ENCODE peak calls at places on chromosome 4, in five cellular contexts. Z is neural progenitor cell, V is WERI-Rb-1, K is GM23248, P is right cardiac atrium. D is an unnamed sample.
A peak's percentile ranks its signal among the peaks of the same experiment; 100 is the strongest.

GRCh38 chr4:498328-498919 is 532 bp downstream of the ZNF721 start:
- DNase-seq in Z (no peak), V (no peak), K (peak; percentile 22), P (no peak), D (no peak)

GRCh38 chr4:6324999-6325790 is 55.5 kb downstream of the WFS1 start:
- DNase-seq in Z (peak; percentile 50), V (no peak), K (peak; percentile 79), P (peak; percentile 55), D (peak; percentile 48)

GRCh38 chr4:92198711-92199110 is 105.1 kb upstream of the GRID2 start:
- DNase-seq in Z (no peak), V (no peak), K (peak; percentile 73), P (no peak), D (peak; percentile 65)

GRCh38 chr4:150381026-150381425 is 200.9 kb upstream of the MAB21L2 start:
- DNase-seq in Z (no peak), V (no peak), K (no peak), P (no peak), D (no peak)

GRCh38 chr4:19748470-19748869 is 503.2 kb upstream of the SLIT2 start:
- DNase-seq in Z (no peak), V (no peak), K (peak; percentile 82), P (peak; percentile 51), D (peak; percentile 76)

GRCh38 chr4:21749936-21750335 is 198.6 kb downstream of the KCNIP4 start:
- DNase-seq in Z (no peak), V (no peak), K (peak; percentile 55), P (no peak), D (no peak)

GRCh38 chr4:181234951-181235350 is 1008.3 kb upstream of the TENM3 start:
- DNase-seq in Z (no peak), V (no peak), K (no peak), P (no peak), D (no peak)

GRCh38 chr4:45079616-45080015 is 353.3 kb upstream of the GNPDA2 start:
- DNase-seq in Z (no peak), V (no peak), K (no peak), P (no peak), D (no peak)

GRCh38 chr4:123904882-123905281 is 508.3 kb downstream of the SPRY1 start:
- DNase-seq in Z (no peak), V (no peak), K (no peak), P (no peak), D (no peak)

GRCh38 chr4:182711211-182711610 is 206.0 kb downstream of the DCTD start:
- DNase-seq in Z (no peak), V (no peak), K (no peak), P (no peak), D (no peak)

GRCh38 chr4:105990933-105991332 is 95.7 kb downstream of the NPNT start:
- DNase-seq in Z (no peak), V (no peak), K (peak; percentile 86), P (peak; percentile 78), D (peak; percentile 10)

GRCh38 chr4:10619220-10619619 is 65.3 kb downstream of the CLNK start:
- DNase-seq in Z (no peak), V (no peak), K (no peak), P (no peak), D (peak; percentile 87)

GRCh38 chr4:10180927-10181744 is 64.5 kb upstream of the WDR1 start:
- DNase-seq in Z (no peak), V (no peak), K (peak; percentile 84), P (no peak), D (peak; percentile 7)

GRCh38 chr4:123832173-123833026 is 435.8 kb downstream of the SPRY1 start:
- DNase-seq in Z (no peak), V (no peak), K (peak; percentile 97), P (peak; percentile 72), D (peak; percentile 100)

GRCh38 chr4:56750231-56750630 is 69.1 kb upstream of the HOPX start:
- DNase-seq in Z (no peak), V (no peak), K (no peak), P (no peak), D (no peak)

GRCh38 chr4:37648084-37648817 is 37.9 kb downstream of the RELL1 start:
- DNase-seq in Z (no peak), V (no peak), K (peak; percentile 96), P (peak; percentile 72), D (peak; percentile 87)

GRCh38 chr4:122826596-122827257 is at the start of gene FGF2:
- DNase-seq in Z (peak; percentile 88), V (peak; percentile 62), K (peak; percentile 86), P (peak; percentile 82), D (peak; percentile 77)

GRCh38 chr4:185387957-185388356 is 7.8 kb downstream of the LRP2BP start:
- DNase-seq in Z (no peak), V (no peak), K (no peak), P (no peak), D (no peak)
- H3K27me3 ChIP-seq in Z (no peaks in the 10 kb centered on the region), V (no peaks in the 10 kb centered on the region), K (no peaks in the 10 kb centered on the region), P (no peaks in the 10 kb centered on the region), D (no peaks in the 10 kb centered on the region)

GRCh38 chr4:76894537-76894936 is 3.4 kb downstream of the SOWAHB start:
- DNase-seq in Z (no peak), V (no peak), K (no peak), P (no peak), D (peak; percentile 8)
- H3K27me3 ChIP-seq in Z (peaks cover 88% of the 10 kb centered on the region), V (peaks cover 48% of the 10 kb centered on the region), K (peaks cover 27% of the 10 kb centered on the region), P (no peaks in the 10 kb centered on the region), D (peaks cover 24% of the 10 kb centered on the region)

GRCh38 chr4:163164110-163164509 is 2.6 kb downstream of the NAF1 start:
- DNase-seq in Z (no peak), V (no peak), K (no peak), P (no peak), D (no peak)
- H3K27me3 ChIP-seq in Z (no peaks in the 10 kb centered on the region), V (no peaks in the 10 kb centered on the region), K (no peaks in the 10 kb centered on the region), P (no peaks in the 10 kb centered on the region), D (no peaks in the 10 kb centered on the region)

GRCh38 chr4:185535818-185536729 is 767 bp upstream of the PDLIM3 start:
- DNase-seq in Z (no peak), V (no peak), K (peak; percentile 45), P (peak; percentile 65), D (no peak)

GRCh38 chr4:185532327-185532726 is 3.0 kb downstream of the PDLIM3 start:
- DNase-seq in Z (no peak), V (no peak), K (no peak), P (peak; percentile 54), D (no peak)

GRCh38 chr4:185534850-185535761 is at the start of gene PDLIM3:
- DNase-seq in Z (peak; percentile 84), V (peak; percentile 69), K (peak; percentile 51), P (peak; percentile 83), D (no peak)

GRCh38 chr4:185532795-185533324 is 2.4 kb downstream of the PDLIM3 start:
- DNase-seq in Z (no peak), V (no peak), K (no peak), P (no peak), D (no peak)

DNA sequence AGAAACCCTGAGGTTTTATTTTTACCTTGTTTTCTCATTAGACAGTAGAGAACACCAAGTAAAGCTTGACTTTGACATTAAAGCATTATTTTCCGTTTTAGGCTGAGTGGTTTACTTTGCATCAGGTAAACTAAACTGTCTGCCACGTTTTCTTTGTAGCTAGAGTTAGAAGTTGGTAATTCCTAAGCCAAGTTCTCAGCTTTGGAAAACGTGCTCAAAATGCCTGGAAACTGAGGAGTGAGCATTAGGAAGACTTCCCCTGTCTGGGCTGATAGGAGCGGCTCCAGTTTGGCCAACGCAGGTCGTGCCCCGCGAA is 815 bp downstream of the PDLIM3 start:
- DNase-seq in Z (no peak), V (no peak), K (no peak), P (no peak), D (no peak)
- H3K27me3 ChIP-seq in Z (peaks cover 37% of the 10 kb centered on the region), V (no peaks in the 10 kb centered on the region), K (peaks cover 49% of the 10 kb centered on the region), P (no peaks in the 10 kb centered on the region), D (no peaks in the 10 kb centered on the region)

DNA sequence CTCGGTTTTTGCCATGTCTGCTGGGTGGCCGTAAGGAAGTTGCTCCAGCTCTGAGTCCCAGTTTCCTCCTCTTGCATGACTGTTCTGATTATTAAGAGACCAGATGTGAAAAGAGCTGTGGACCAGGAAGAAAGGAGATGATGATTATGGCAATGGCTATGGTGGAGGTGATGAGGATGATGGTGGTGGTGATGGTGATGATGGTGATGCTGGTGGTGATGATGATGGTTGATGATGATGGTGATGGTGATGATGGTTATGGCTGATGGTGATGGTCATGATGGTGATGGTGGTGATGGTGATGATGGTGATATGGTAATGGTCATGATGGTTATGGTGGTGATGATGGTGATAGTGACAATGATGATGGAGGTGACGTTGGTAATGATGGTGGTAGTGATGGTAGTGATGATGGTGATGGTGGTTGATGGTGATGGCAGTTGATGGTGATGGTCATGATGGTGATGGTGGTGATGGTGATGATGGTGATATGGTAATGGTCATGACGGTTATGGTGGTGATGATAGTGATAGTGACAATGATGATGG is 107.8 kb upstream of the NKX1-1 start:
- DNase-seq in Z (no peak), V (no peak), K (no peak), P (no peak), D (no peak)
- H3K27me3 ChIP-seq in Z (peaks cover 16% of the 10 kb centered on the region), V (no peaks in the 10 kb centered on the region), K (peaks cover 22% of the 10 kb centered on the region), P (no peaks in the 10 kb centered on the region), D (peaks cover 11% of the 10 kb centered on the region)

GRCh38 chr4:3875466-3875865 is 109.3 kb downstream of the ADRA2C start:
- DNase-seq in Z (no peak), V (no peak), K (no peak), P (no peak), D (no peak)

GRCh38 chr4:3874525-3875110 is 108.4 kb downstream of the ADRA2C start:
- DNase-seq in Z (no peak), V (peak; percentile 5), K (no peak), P (no peak), D (no peak)

GRCh38 chr4:3871881-3872833 is 106.0 kb downstream of the ADRA2C start:
- DNase-seq in Z (no peak), V (peak; percentile 3), K (no peak), P (no peak), D (no peak)

GRCh38 chr4:3872834-3873313 is 106.7 kb downstream of the ADRA2C start:
- DNase-seq in Z (no peak), V (peak; percentile 6), K (no peak), P (no peak), D (no peak)

GRCh38 chr4:3873446-3874415 is 107.5 kb downstream of the ADRA2C start:
- DNase-seq in Z (peak; percentile 76), V (peak; percentile 77), K (no peak), P (no peak), D (no peak)
- H3K27me3 ChIP-seq in Z (peaks cover 95% of the 10 kb centered on the region), V (no peaks in the 10 kb centered on the region), K (peaks cover 74% of the 10 kb centered on the region), P (no peaks in the 10 kb centered on the region), D (peaks cover 24% of the 10 kb centered on the region)

GRCh38 chr4:110643096-110643495 is 20.2 kb upstream of the PITX2 start:
- DNase-seq in Z (peak; percentile 5), V (no peak), K (no peak), P (no peak), D (no peak)
- H3K27me3 ChIP-seq in Z (peaks cover 68% of the 10 kb centered on the region), V (peaks cover 95% of the 10 kb centered on the region), K (no peaks in the 10 kb centered on the region), P (peaks cover 7% of the 10 kb centered on the region), D (peaks cover 39% of the 10 kb centered on the region)

DNA sequence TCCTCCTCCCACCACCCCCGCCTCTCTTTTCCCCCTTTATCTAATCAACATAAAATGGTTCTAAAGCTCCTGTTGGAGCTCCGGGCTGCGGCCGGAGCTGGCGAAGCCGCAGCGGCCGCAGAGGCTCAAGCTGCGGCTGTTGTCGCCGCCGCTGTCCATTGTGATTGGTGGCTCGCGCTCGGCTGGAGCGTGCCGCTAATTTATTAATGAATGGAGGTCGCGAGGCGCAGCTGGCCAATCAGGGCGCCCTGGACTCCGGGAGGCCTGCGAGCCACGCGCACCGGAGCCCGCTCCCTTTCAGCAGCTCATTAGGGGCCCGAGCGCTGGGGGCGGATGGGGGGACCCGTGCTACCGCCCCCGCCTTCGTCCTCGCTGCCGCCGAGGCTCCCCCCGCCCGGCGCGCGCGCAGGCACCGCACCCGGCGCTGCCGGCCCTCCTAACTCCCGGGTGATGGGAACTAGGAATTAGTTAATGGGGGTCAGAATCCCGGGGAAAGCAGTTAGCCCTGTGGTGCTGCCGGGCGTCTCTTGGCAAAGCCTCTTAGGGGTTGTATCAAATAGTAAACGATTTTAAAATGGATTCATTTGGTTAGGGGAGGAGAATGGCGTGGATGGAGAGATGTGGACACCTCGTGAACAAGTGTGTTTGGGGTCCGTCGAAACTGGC is 554 bp upstream of the NEUROG2 start:
- DNase-seq in Z (peak; percentile 96), V (peak; percentile 57), K (no peak), P (peak; percentile 20), D (no peak)
- H3K27me3 ChIP-seq in Z (peaks cover 99% of the 10 kb centered on the region), V (peaks cover 95% of the 10 kb centered on the region), K (peaks cover 100% of the 10 kb centered on the region), P (peaks cover 5% of the 10 kb centered on the region), D (peaks cover 83% of the 10 kb centered on the region)